ENCODE peak calls at places on chromosomes 11 and 22, in seven cellular contexts. D is SK-N-SH, C is HCT116, U is H1, Q is HepG2, T is K562, A is GM12878. X is an unnamed sample.

GRCh38 chr11:134170909-134171281 is 52.9 kb downstream of the NCAPD3 start:
- DNase-seq in D (no peak), C (no peak), U (no peak), Q (no peak), T (no peak), A (no peak), X (no peak)

GRCh38 chr11:74000307-74000630 is 8.6 kb downstream of the UCP3 start:
- DNase-seq in D (no peak), C (no peak), U (no peak), Q (no peak), T (no peak), A (no peak), X (no peak)

GRCh38 chr22:46159777-46160176 is 9.5 kb downstream of the PPARA start:
- DNase-seq in D (no peak), C (no peak), U (no peak), Q (no peak), T (no peak), A (no peak), X (no peak)

GRCh38 chr22:30314918-30315317 is 11.8 kb downstream of the TBC1D10A start:
- DNase-seq in D (no peak), C (no peak), U (no peak), Q (no peak), T (peak; percentile 39), A (peak; percentile 66), X (no peak)

GRCh38 chr11:73314121-73314948 is 6.3 kb downstream of the ARHGEF17 start:
- DNase-seq in D (no peak), C (no peak), U (no peak), Q (peak; percentile 95), T (peak; percentile 59), A (no peak), X (peak; percentile 41)

GRCh38 chr11:28919194-28919593 is 811.0 kb downstream of the METTL15 start:
- DNase-seq in D (no peak), C (no peak), U (no peak), Q (no peak), T (no peak), A (no peak), X (no peak)

GRCh38 chr11:134411887-134412507 is at the start of gene B3GAT1:
- DNase-seq in D (peak; percentile 86), C (no peak), U (no peak), Q (no peak), T (peak; percentile 63), A (no peak), X (no peak)

GRCh38 chr11:28146123-28146751 is 38.0 kb downstream of the METTL15 start:
- DNase-seq in D (no peak), C (peak; percentile 90), U (no peak), Q (peak; percentile 59), T (no peak), A (no peak), X (no peak)

GRCh38 chr11:35969089-35970046 is 25.5 kb downstream of the LDLRAD3 start:
- DNase-seq in D (no peak), C (no peak), U (no peak), Q (no peak), T (no peak), A (no peak), X (peak; percentile 28)

GRCh38 chr11:120703358-120704152 is 192.0 kb downstream of the GRIK4 start:
- DNase-seq in D (no peak), C (no peak), U (no peak), Q (no peak), T (no peak), A (peak; percentile 77), X (no peak)

DNA sequence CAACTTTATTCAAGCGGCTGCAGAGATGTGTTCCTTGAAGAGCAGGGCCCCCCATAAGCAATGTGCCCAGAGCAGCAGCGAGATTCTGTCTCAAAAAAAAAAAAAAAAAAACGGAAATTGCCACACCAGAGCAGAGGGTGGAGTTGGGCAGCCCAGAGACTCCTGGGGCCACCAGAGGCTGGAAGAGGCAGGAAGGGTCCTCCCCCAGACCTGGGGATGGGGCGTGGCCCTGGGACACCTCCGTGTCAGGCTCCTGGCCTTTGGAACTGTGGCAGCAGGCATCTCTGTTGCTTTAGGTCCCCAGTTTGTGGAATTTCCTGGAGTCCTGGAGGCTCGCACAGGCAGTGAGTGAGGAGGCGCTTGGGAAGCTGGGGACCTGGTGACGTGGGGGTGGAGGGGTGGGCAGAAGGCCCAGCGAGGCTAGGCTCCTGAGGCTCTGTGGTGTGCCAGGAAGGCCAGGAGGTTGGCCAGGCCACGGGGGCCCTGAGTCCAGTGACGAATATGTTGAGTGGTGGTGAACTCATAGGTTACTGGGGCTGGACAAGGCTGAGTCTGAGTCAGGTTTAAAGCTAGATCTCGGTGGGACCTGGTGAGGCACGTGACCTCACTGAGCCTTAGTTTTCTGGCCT is 735.6 kb downstream of the BRD1 start:
- DNase-seq in D (no peak), C (no peak), U (no peak), Q (no peak), T (no peak), A (no peak), X (no peak)
- TF ChIP-seq JUND in D (no peak), C (no peak), U (no peak), Q (no peak), T (no peak), A (no peak), X (no peak)

GRCh38 chr11:31366795-31367194 is 2.7 kb downstream of the DCDC1 start:
- DNase-seq in D (no peak), C (no peak), U (no peak), Q (no peak), T (no peak), A (no peak), X (no peak)
- TF ChIP-seq JUND in D (no peak), C (no peak), U (no peak), Q (no peak), T (no peak), A (no peak), X (no peak)

GRCh38 chr22:19121631-19122142 is 525 bp downstream of the DGCR2 start:
- DNase-seq in D (peak; percentile 77), C (no peak), U (no peak), Q (no peak), T (peak; percentile 98), A (no peak), X (peak; percentile 58)
- TF ChIP-seq JUND in D (no peak), C (no peak), U (no peak), Q (no peak), T (no peak), A (no peak), X (no peak)

DNA sequence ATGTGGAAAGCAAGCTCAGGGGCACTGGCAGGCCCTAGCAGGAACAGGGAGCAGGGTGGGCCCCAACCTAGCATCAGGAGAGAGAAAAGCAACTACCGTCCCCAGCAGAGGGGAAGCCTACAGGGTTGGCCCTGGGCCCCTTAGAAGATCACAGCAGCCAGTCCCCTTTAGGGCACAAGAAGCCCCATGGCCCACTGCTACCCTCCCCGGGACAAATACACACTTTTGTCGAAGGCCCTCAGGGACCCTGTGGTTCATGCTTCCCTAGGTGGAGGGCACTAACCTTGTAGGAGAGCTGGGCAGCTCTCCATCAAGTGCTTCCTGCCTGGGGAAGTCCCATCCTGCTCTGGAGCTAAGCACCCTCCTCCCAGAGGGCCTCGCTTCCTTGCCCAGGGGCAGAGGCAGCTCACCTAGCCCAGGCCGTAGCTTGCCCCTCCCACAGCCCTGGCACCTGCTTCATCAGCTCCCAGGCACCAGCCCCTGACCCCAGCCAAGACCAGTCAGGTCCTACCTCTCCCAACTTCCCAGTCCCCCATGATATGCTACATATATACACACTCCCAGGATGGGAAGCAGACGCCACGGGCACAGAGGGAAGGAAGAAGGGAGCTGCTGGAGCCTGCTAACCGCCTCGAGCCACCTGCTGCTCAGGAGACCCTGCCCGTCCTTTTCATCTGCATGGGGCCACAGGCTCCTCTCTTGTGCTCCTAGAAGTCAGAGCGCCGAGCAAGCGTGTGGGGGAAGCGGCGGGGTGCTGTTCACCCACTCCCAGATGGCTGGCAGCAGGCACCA is 20.1 kb downstream of the SUN2 start:
- DNase-seq in D (no peak), C (no peak), U (no peak), Q (no peak), T (no peak), A (no peak), X (no peak)
- TF ChIP-seq JUND in D (no peak), C (no peak), U (no peak), Q (no peak), T (no peak), A (no peak), X (no peak)

GRCh38 chr11:1883342-1884122 is 8.2 kb downstream of the PRR33 start:
- DNase-seq in D (peak; percentile 27), C (no peak), U (no peak), Q (no peak), T (no peak), A (no peak), X (no peak)

GRCh38 chr11:1881442-1882264 is 10.0 kb downstream of the PRR33 start:
- DNase-seq in D (no peak), C (no peak), U (no peak), Q (no peak), T (no peak), A (no peak), X (no peak)

GRCh38 chr11:1884123-1884415 is 7.6 kb downstream of the PRR33 start:
- DNase-seq in D (no peak), C (no peak), U (no peak), Q (no peak), T (no peak), A (no peak), X (no peak)

GRCh38 chr11:1880746-1881441 is 10.8 kb downstream of the PRR33 start:
- DNase-seq in D (peak; percentile 23), C (no peak), U (no peak), Q (no peak), T (no peak), A (no peak), X (no peak)

GRCh38 chr11:1882265-1883238 is 9.1 kb downstream of the PRR33 start:
- DNase-seq in D (peak; percentile 97), C (peak; percentile 43), U (peak; percentile 54), Q (peak; percentile 49), T (peak; percentile 91), A (no peak), X (peak; percentile 86)
- TF ChIP-seq JUND in D (no peak), C (no peak), U (no peak), Q (no peak), T (no peak), A (no peak), X (no peak)

GRCh38 chr11:66277475-66278391 is at the start of gene CNIH2:
- DNase-seq in D (peak; percentile 93), C (no peak), U (no peak), Q (no peak), T (peak; percentile 79), A (no peak), X (peak; percentile 77)
- TF ChIP-seq JUND in D (no peak), C (no peak), U (no peak), Q (no peak), T (no peak), A (no peak), X (no peak)

DNA sequence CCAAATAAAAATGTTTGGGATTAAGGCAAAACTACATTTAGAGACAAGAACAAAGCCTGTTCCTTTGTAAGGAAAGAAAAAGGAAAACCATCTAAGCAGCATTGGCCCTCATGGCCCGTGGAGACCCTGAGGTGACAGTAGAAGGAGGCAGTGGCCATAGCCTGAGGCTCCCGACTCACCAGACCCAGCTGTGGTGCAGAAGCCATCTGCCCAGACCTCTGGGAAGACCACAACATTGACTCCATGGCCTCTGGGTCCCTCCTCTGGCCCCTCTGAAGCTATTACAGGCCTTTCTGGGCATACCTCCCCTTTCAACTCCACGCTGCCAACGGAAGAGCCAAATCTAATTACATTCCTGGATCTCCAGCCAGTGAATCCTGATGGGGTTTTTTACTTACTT is 6.4 kb downstream of the PRAME start:
- DNase-seq in D (peak; percentile 80), C (no peak), U (no peak), Q (peak; percentile 44), T (peak; percentile 86), A (no peak), X (no peak)
- TF ChIP-seq JUND in D (no peak), C (no peak), U (no peak), Q (no peak), T (no peak), A (no peak), X (no peak)

GRCh38 chr11:68146010-68146540 is 24.9 kb upstream of the CHKA start:
- DNase-seq in D (peak; percentile 46), C (no peak), U (no peak), Q (peak; percentile 65), T (no peak), A (no peak), X (peak; percentile 97)
- TF ChIP-seq JUND in D (no peak), C (no peak), U (no peak), Q (no peak), T (no peak), A (no peak), X (no peak)